ENCODE peak calls at places on chromosomes 12 and 14, in ten cellular contexts. J, U, C, A, Q, X, E, V, T and Z are unnamed samples.

GRCh38 chr12:108360487-108360886 is 21.4 kb upstream of the CMKLR1 start:
- DNase-seq in U (no peak), Q (peak; percentile 40), J (no peak), V (no peak), A (no peak), T (no peak), E (no peak), C (no peak), X (no peak), Z (no peak)

GRCh38 chr14:103126088-103126872 is 3.0 kb downstream of the TNFAIP2 start:
- DNase-seq in Q (no peak), X (no peak), T (no peak), U (no peak), E (peak; percentile 50), A (no peak), V (no peak), J (no peak), C (no peak), Z (peak; percentile 43)

GRCh38 chr14:90785474-90785873 is 30.8 kb downstream of the TTC7B start:
- DNase-seq in C (peak; percentile 51), Q (no peak), A (no peak), U (peak; percentile 12), V (no peak), T (no peak), J (no peak), X (no peak), E (no peak), Z (no peak)

GRCh38 chr12:92675092-92675865 is 27.5 kb upstream of the PLEKHG7 start:
- DNase-seq in J (no peak), Q (no peak), C (no peak), V (no peak), A (no peak), X (no peak), U (no peak), T (peak; percentile 9), E (no peak), Z (no peak)

GRCh38 chr14:105013150-105013787 is 7.6 kb downstream of the CDCA4 start:
- DNase-seq in A (no peak), C (no peak), X (no peak), V (no peak), Q (peak; percentile 22), U (no peak), E (no peak), J (no peak), T (no peak), Z (no peak)

GRCh38 chr14:64109821-64110554 is 184.2 kb downstream of the ESR2 start:
- DNase-seq in U (no peak), J (no peak), E (no peak), X (no peak), A (no peak), V (no peak), C (no peak), T (no peak), Q (no peak), Z (no peak)

GRCh38 chr12:130744274-130744673 is 28.2 kb upstream of the RIMBP2 start:
- DNase-seq in C (no peak), E (no peak), A (no peak), V (no peak), U (no peak), Q (no peak), T (no peak), X (no peak), J (no peak), Z (no peak)

GRCh38 chr14:22188346-22188745 is 400.7 kb downstream of the DAD1 start:
- DNase-seq in E (no peak), C (no peak), Q (no peak), X (no peak), T (no peak), V (no peak), J (no peak), U (no peak), A (no peak), Z (no peak)

GRCh38 chr12:109727039-109727723 is 13.6 kb downstream of the FAM222A start:
- DNase-seq in T (no peak), C (peak; percentile 91), U (no peak), E (peak; percentile 41), V (no peak), J (no peak), A (no peak), Q (no peak), X (peak; percentile 70), Z (peak; percentile 46)

GRCh38 chr14:94462219-94462551 is 9.6 kb upstream of the SERPINA11 start:
- DNase-seq in X (no peak), A (no peak), V (no peak), E (no peak), J (no peak), Q (no peak), U (no peak), T (no peak), C (no peak), Z (no peak)

GRCh38 chr14:53953828-53954550 is 2.6 kb downstream of the BMP4 start:
- DNase-seq in J (peak; percentile 27), C (no peak), Q (no peak), V (no peak), A (peak; percentile 59), X (no peak), T (no peak), E (peak; percentile 59), U (no peak), Z (peak; percentile 64)

GRCh38 chr14:90248594-90248993 is 7.8 kb upstream of the PSMC1 start:
- DNase-seq in X (no peak), C (no peak), E (no peak), V (no peak), A (no peak), U (no peak), T (no peak), J (no peak), Q (no peak), Z (no peak)

GRCh38 chr12:120666577-120667390 is 20.2 kb upstream of the MLEC start:
- DNase-seq in E (peak; percentile 10), J (no peak), T (no peak), U (no peak), C (no peak), Q (no peak), A (no peak), X (no peak), V (no peak), Z (no peak)

GRCh38 chr14:59772252-59772651 is 98.3 kb downstream of the RTN1 start:
- DNase-seq in J (no peak), Q (no peak), A (no peak), C (no peak), T (no peak), U (no peak), X (no peak), V (no peak), E (no peak), Z (no peak)

GRCh38 chr12:99253068-99253467 is 394.5 kb upstream of the GARIN6 start:
- DNase-seq in T (no peak), A (no peak), J (no peak), Q (no peak), X (no peak), V (no peak), E (no peak), C (no peak), U (no peak), Z (no peak)

GRCh38 chr12:45599196-45599595 is 130.3 kb upstream of the ARID2 start:
- DNase-seq in V (no peak), Q (no peak), U (no peak), E (no peak), J (no peak), C (no peak), X (no peak), A (no peak), T (no peak), Z (no peak)

GRCh38 chr12:104182144-104182543 is 33.4 kb upstream of the TXNRD1 start:
- DNase-seq in A (peak; percentile 90), U (no peak), C (no peak), E (no peak), Q (no peak), T (no peak), J (no peak), V (no peak), X (no peak), Z (peak; percentile 81)

GRCh38 chr12:93483151-93483807 is 16.0 kb downstream of the MRPL42 start:
- DNase-seq in A (no peak), C (no peak), X (no peak), Q (no peak), E (no peak), J (no peak), U (no peak), V (no peak), T (no peak), Z (no peak)

GRCh38 chr12:116381744-116382455 is 104.4 kb upstream of the MED13L start:
- DNase-seq in J (no peak), U (no peak), A (peak; percentile 97), T (no peak), C (no peak), V (no peak), X (peak; percentile 17), Q (no peak), E (no peak), Z (no peak)

GRCh38 chr14:36647827-36648753 is 13.6 kb upstream of the PAX9 start:
- DNase-seq in A (no peak), T (peak; percentile 8), V (no peak), U (no peak), Q (peak; percentile 10), E (no peak), X (peak; percentile 54), J (no peak), C (no peak), Z (no peak)

GRCh38 chr14:81485372-81485771 is 48.3 kb downstream of the SEL1L start:
- DNase-seq in J (no peak), X (no peak), C (no peak), E (no peak), U (no peak), T (no peak), Q (no peak), A (no peak), V (no peak), Z (no peak)

GRCh38 chr12:47750229-47750798 is 8.4 kb downstream of the RAPGEF3 start:
- DNase-seq in Q (no peak), E (no peak), V (no peak), C (no peak), T (no peak), U (no peak), A (no peak), J (no peak), X (no peak), Z (no peak)

GRCh38 chr14:102927346-102927877 is 4.9 kb downstream of the AMN start:
- DNase-seq in X (no peak), E (peak; percentile 86), Q (no peak), V (no peak), C (no peak), J (no peak), A (no peak), U (peak; percentile 39), T (no peak), Z (peak; percentile 28)